ENCODE peak calls at places on chromosomes 13 and 19, in seven cellular contexts. M is IMR-90, A is mesendoderm, S is neuronal stem cell, Y is H9, G is H1, H is mesenchymal stem cell. B is an unnamed sample.

GRCh38 chr19:28737021-28737525 is 475.9 kb downstream of the UQCRFS1 start:
- DNase-seq in M (peak), A (peak), S (no peak), Y (no peak), G (no peak), H (peak), B (peak)

GRCh38 chr19:14775855-14776254 is 2.5 kb downstream of the ADGRE2 start:
- DNase-seq in M (no peak), A (no peak), S (no peak), Y (peak), G (no peak), H (no peak), B (no peak)

GRCh38 chr19:35531291-35531690 is 2.0 kb upstream of the GAPDHS start:
- DNase-seq in M (no peak), A (no peak), S (no peak), Y (no peak), G (no peak), H (no peak), B (no peak)

GRCh38 chr13:50529154-50529882 is 314.2 kb downstream of the DLEU7 start:
- DNase-seq in M (peak), A (no peak), S (no peak), Y (peak), G (no peak), H (peak), B (peak)

GRCh38 chr13:113835461-113836274 is 28.2 kb downstream of the GAS6 start:
- DNase-seq in M (peak), A (peak), S (no peak), Y (no peak), G (no peak), H (peak), B (no peak)

GRCh38 chr19:54142166-54142780 is 4.7 kb downstream of the CNOT3 start:
- DNase-seq in M (peak), A (no peak), S (no peak), Y (no peak), G (no peak), H (no peak), B (no peak)

GRCh38 chr19:14097532-14098151 is 7.1 kb upstream of the SAMD1 start:
- DNase-seq in M (no peak), A (peak), S (no peak), Y (no peak), G (no peak), H (no peak), B (no peak)

GRCh38 chr19:40719414-40719894 is 2.5 kb downstream of the ITPKC start:
- DNase-seq in M (no peak), A (no peak), S (no peak), Y (no peak), G (no peak), H (peak), B (peak)

GRCh38 chr13:47117268-47117667 is 220.4 kb upstream of the HTR2A start:
- DNase-seq in M (peak), A (no peak), S (no peak), Y (no peak), G (no peak), H (peak), B (no peak)

GRCh38 chr19:4660181-4660791 is 9.9 kb downstream of the MYDGF start:
- DNase-seq in M (no peak), A (peak), S (no peak), Y (peak), G (no peak), H (peak), B (peak)

GRCh38 chr13:111915104-111915551 is 151.8 kb upstream of the SOX1 start:
- DNase-seq in M (no peak), A (no peak), S (no peak), Y (peak), G (no peak), H (no peak), B (no peak)

GRCh38 chr13:38657191-38657590 is 29.7 kb upstream of the FREM2 start:
- DNase-seq in M (peak), A (no peak), S (no peak), Y (no peak), G (no peak), H (peak), B (no peak)

GRCh38 chr19:12834976-12835757 is 788 bp upstream of the RTBDN start:
- DNase-seq in M (no peak), A (peak), S (no peak), Y (peak), G (no peak), H (no peak), B (no peak)

GRCh38 chr19:31500540-31500830 is 151.2 kb upstream of the TSHZ3 start:
- DNase-seq in M (no peak), A (no peak), S (no peak), Y (no peak), G (no peak), H (no peak), B (no peak)

GRCh38 chr19:31498781-31499180 is 149.5 kb upstream of the TSHZ3 start:
- DNase-seq in M (no peak), A (no peak), S (no peak), Y (no peak), G (no peak), H (no peak), B (no peak)

GRCh38 chr19:31499281-31499680 is 150.0 kb upstream of the TSHZ3 start:
- DNase-seq in M (no peak), A (no peak), S (no peak), Y (no peak), G (no peak), H (no peak), B (no peak)

GRCh38 chr19:31500921-31501320 is 151.7 kb upstream of the TSHZ3 start:
- DNase-seq in M (no peak), A (no peak), S (no peak), Y (no peak), G (no peak), H (no peak), B (no peak)

DNA sequence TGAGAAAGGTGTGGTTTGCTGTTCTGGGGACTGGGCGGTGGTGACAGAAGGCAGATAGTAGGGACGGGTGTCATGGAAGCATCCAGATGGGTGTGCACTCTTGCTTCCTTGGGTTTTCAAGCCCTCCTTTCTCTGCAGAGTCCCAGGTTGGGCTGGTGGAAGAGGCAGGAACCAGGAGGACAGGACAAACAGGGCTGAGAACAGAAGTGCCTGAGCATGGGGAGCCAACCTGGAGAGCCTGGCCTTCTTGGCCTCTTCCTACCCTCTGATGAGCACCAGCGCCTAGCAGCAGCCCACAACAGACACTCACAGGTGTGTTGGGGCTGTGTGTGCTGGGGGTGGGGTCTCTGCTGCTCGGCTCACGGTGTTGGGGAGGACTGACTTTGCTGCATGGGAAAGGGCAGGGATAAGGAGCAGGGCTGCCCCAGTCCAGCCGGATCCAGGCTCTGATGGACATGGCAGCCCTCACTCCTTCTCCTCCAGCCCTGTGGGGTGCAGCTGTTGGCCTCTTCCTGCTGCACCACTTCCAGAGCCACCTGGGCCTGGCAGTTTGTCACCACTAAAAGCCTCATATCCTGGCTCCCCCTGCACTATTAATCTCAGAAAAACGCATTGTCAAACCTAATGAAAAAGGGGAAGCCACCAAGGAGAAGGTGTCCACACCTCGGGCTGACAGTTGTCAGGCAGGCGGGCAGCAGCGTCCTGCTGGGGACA is 150.7 kb upstream of the TSHZ3 start:
- DNase-seq in M (no peak), A (no peak), S (no peak), Y (no peak), G (no peak), H (no peak), B (no peak)
- H2AK5ac ChIP-seq in M (no peak), A (no peak), S (peak), Y (no peak), G (no peak), H (no peak), B (no peak)

GRCh38 chr19:10718205-10719196 is 622 bp downstream of the DNM2 start:
- DNase-seq in M (peak), A (peak), S (no peak), Y (no peak), G (no peak), H (peak), B (peak)

GRCh38 chr19:10719466-10719961 is 1.6 kb downstream of the DNM2 start:
- DNase-seq in M (no peak), A (peak), S (no peak), Y (no peak), G (no peak), H (peak), B (no peak)

GRCh38 chr19:10717356-10718204 is at the start of gene DNM2:
- DNase-seq in M (peak), A (peak), S (peak), Y (peak), G (peak), H (peak), B (peak)

GRCh38 chr19:10720607-10721125 is 2.8 kb downstream of the DNM2 start:
- DNase-seq in M (no peak), A (no peak), S (no peak), Y (no peak), G (no peak), H (no peak), B (no peak)

DNA sequence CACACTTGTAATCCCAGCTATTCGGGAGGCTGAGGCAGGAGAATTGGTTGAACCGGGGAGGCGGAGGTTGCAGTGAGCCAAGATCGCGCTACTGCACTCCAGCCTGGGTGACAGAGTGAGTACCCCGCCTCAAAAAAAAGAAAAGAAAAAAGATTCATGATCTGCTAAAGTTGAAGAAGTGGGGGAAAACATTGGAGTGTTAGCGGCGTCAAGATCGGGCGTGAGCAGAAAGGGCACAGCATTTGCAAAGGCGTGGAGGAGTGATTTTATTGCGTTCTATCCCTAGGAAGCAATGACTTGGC is 874 bp upstream of the DNM2 start:
- DNase-seq in M (no peak), A (no peak), S (no peak), Y (no peak), G (no peak), H (no peak), B (no peak)
- H2AK5ac ChIP-seq in M (no peak), A (no peak), S (no peak), Y (no peak), G (no peak), H (no peak), B (no peak)

GRCh38 chr19:45804959-45805230 is 10.2 kb downstream of the RSPH6A start:
- DNase-seq in M (no peak), A (no peak), S (no peak), Y (no peak), G (no peak), H (no peak), B (no peak)
- H2AK5ac ChIP-seq in M (peak), A (no peak), S (peak), Y (no peak), G (no peak), H (no peak), B (no peak)

GRCh38 chr13:21124853-21125252 is 51.5 kb downstream of the SKA3 start:
- DNase-seq in M (peak), A (no peak), S (no peak), Y (peak), G (no peak), H (peak), B (no peak)

GRCh38 chr13:21121616-21122015 is 54.7 kb downstream of the SKA3 start:
- DNase-seq in M (no peak), A (no peak), S (no peak), Y (no peak), G (no peak), H (peak), B (no peak)

GRCh38 chr13:21120191-21120590 is 56.2 kb downstream of the SKA3 start:
- DNase-seq in M (no peak), A (no peak), S (no peak), Y (no peak), G (no peak), H (no peak), B (no peak)

GRCh38 chr13:21119526-21119925 is 56.8 kb downstream of the SKA3 start:
- DNase-seq in M (no peak), A (no peak), S (no peak), Y (no peak), G (no peak), H (no peak), B (no peak)

GRCh38 chr13:21123956-21124355 is 52.4 kb downstream of the SKA3 start:
- DNase-seq in M (no peak), A (no peak), S (no peak), Y (peak), G (peak), H (no peak), B (no peak)
- H2AK5ac ChIP-seq in M (no peak), A (no peak), S (no peak), Y (no peak), G (no peak), H (peak), B (no peak)

DNA sequence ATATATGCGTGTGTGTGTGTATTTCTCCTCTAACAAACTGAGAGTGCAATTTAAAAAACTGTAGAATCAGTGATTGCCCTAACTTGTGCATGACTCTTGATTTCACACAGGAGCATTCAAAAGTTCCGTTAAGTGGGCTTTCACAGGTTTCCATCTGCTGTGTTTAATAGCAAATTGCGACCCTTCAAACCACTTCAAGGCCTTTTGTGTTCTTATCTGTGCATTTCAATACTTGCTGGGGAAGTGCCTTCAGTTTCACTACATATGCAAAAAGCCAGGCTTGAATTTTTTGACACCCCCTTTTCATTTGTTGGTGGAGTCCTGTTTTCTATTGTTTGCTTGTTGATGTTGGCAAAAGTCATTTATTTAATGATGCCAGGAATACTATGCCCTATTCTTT is 158.0 kb downstream of the TM9SF2 start:
- DNase-seq in M (no peak), A (peak), S (no peak), Y (no peak), G (no peak), H (no peak), B (no peak)
- H2AK5ac ChIP-seq in M (no peak), A (no peak), S (no peak), Y (no peak), G (no peak), H (no peak), B (no peak)

GRCh38 chr13:91468301-91468700 is 69.9 kb downstream of the GPC5 start:
- DNase-seq in M (peak), A (peak), S (no peak), Y (no peak), G (no peak), H (no peak), B (no peak)
- H2AK5ac ChIP-seq in M (no peak), A (no peak), S (no peak), Y (no peak), G (no peak), H (no peak), B (no peak)

B was measured in trophoblast cell.